ENCODE peak calls at places on chromosomes 12 and 14, in five cellular contexts. S, J, Q, Z and P are unnamed samples.

GRCh38 chr12:57461904-57462306 is 2.3 kb downstream of the GLI1 start:
- DNase-seq in J (no peak), Q (no peak), Z (peak; percentile 21), S (no peak), P (no peak)

GRCh38 chr14:76720382-76720813 is 40.9 kb upstream of the VASH1 start:
- DNase-seq in Z (peak; percentile 56), S (peak; percentile 54), Q (peak; percentile 49), J (no peak), P (no peak)

GRCh38 chr12:10268037-10268436 is 39.6 kb upstream of the KLRD1 start:
- DNase-seq in S (no peak), Q (no peak), Z (no peak), J (no peak), P (no peak)

GRCh38 chr14:58635041-58635440 is 2.7 kb upstream of the DACT1 start:
- DNase-seq in Z (no peak), S (no peak), Q (no peak), J (no peak), P (no peak)

GRCh38 chr14:71720978-71721624 is 211.1 kb upstream of the RGS6 start:
- DNase-seq in Q (peak; percentile 51), J (no peak), S (peak; percentile 36), Z (peak; percentile 91), P (no peak)

GRCh38 chr12:93098077-93098476 is 169.0 kb upstream of the EEA1 start:
- DNase-seq in S (peak; percentile 42), J (peak; percentile 30), Z (peak; percentile 50), Q (peak; percentile 94), P (peak; percentile 56)

GRCh38 chr12:97921957-97922722 is 459.5 kb downstream of the RMST start:
- DNase-seq in S (no peak), Q (no peak), J (no peak), Z (peak; percentile 58), P (no peak)

GRCh38 chr12:94206886-94207285 is 58.5 kb downstream of the PLXNC1 start:
- DNase-seq in Z (peak; percentile 45), S (no peak), J (no peak), Q (no peak), P (no peak)

GRCh38 chr14:76644875-76645518 is 116.3 kb upstream of the VASH1 start:
- DNase-seq in J (no peak), S (peak; percentile 31), Z (peak; percentile 51), Q (peak; percentile 1), P (no peak)

GRCh38 chr12:52186135-52186840 is 5.5 kb downstream of the KRT80 start:
- DNase-seq in Z (peak; percentile 75), S (peak; percentile 91), J (no peak), Q (peak; percentile 36), P (no peak)

GRCh38 chr12:119235352-119235751 is 56.6 kb downstream of the HSPB8 start:
- DNase-seq in S (no peak), Z (no peak), J (no peak), Q (no peak), P (no peak)

GRCh38 chr14:32432813-32433538 is 103.9 kb downstream of the AKAP6 start:
- DNase-seq in J (no peak), S (no peak), Q (no peak), Z (no peak), P (no peak)

GRCh38 chr12:116066381-116067230 is 210.9 kb downstream of the MED13L start:
- DNase-seq in J (no peak), S (peak; percentile 61), Z (peak; percentile 59), Q (peak; percentile 62), P (peak; percentile 46)